ENCODE peak calls at places on chromosomes 7 and 10, in eight cellular contexts. One of them, this sample, is unnamed.
A peak's percentile ranks its signal among the peaks of the same experiment; 100 is the strongest.

GRCh38 chr10:118151461-118151860 is 104.7 kb upstream of the RAB11FIP2 start:
- DNase-seq in naive thymus-derived CD8-positive, alpha-beta T cell: no peak
- DNase-seq in CD8-positive, alpha-beta memory T cell: no peak
- DNase-seq in skeletal muscle cell: no peak
- DNase-seq in GM12865: no peak
- DNase-seq in LNCaP clone FGC: no peak
- DNase-seq in HFF-Myc: no peak
- DNase-seq in T-helper 2 cell: no peak
- DNase-seq in this sample: no peak

GRCh38 chr10:25048463-25048862 is 32.1 kb downstream of the THNSL1 start:
- DNase-seq in naive thymus-derived CD8-positive, alpha-beta T cell: no peak
- DNase-seq in HFF-Myc: no peak
- DNase-seq in LNCaP clone FGC: no peak
- DNase-seq in T-helper 2 cell: no peak
- DNase-seq in skeletal muscle cell: no peak
- DNase-seq in GM12865: no peak
- DNase-seq in CD8-positive, alpha-beta memory T cell: no peak
- DNase-seq in this sample: no peak

GRCh38 chr10:96038476-96039387 is 4.7 kb upstream of the CCNJ start:
- DNase-seq in skeletal muscle cell: no peak
- DNase-seq in CD8-positive, alpha-beta memory T cell: no peak
- DNase-seq in T-helper 2 cell: no peak
- DNase-seq in naive thymus-derived CD8-positive, alpha-beta T cell: no peak
- DNase-seq in LNCaP clone FGC: no peak
- DNase-seq in GM12865: peak; percentile 9
- DNase-seq in HFF-Myc: no peak
- DNase-seq in this sample: no peak

GRCh38 chr7:143931739-143932138 is 3.3 kb upstream of the OR2F2 start:
- DNase-seq in T-helper 2 cell: peak; percentile 60
- DNase-seq in GM12865: no peak
- DNase-seq in LNCaP clone FGC: no peak
- DNase-seq in HFF-Myc: no peak
- DNase-seq in skeletal muscle cell: no peak
- DNase-seq in CD8-positive, alpha-beta memory T cell: no peak
- DNase-seq in naive thymus-derived CD8-positive, alpha-beta T cell: no peak
- DNase-seq in this sample: no peak

GRCh38 chr10:33066558-33067236 is 108.7 kb upstream of the ITGB1 start:
- DNase-seq in naive thymus-derived CD8-positive, alpha-beta T cell: no peak
- DNase-seq in LNCaP clone FGC: no peak
- DNase-seq in skeletal muscle cell: peak; percentile 38
- DNase-seq in HFF-Myc: no peak
- DNase-seq in GM12865: no peak
- DNase-seq in T-helper 2 cell: no peak
- DNase-seq in CD8-positive, alpha-beta memory T cell: no peak
- DNase-seq in this sample: no peak

GRCh38 chr10:137031-137430 is 1.8 kb downstream of the ZMYND11 start:
- DNase-seq in CD8-positive, alpha-beta memory T cell: peak; percentile 18
- DNase-seq in T-helper 2 cell: peak; percentile 70
- DNase-seq in GM12865: peak; percentile 63
- DNase-seq in naive thymus-derived CD8-positive, alpha-beta T cell: peak; percentile 30
- DNase-seq in skeletal muscle cell: no peak
- DNase-seq in LNCaP clone FGC: no peak
- DNase-seq in HFF-Myc: no peak
- DNase-seq in this sample: peak; percentile 37

GRCh38 chr7:76428868-76429805 is 4.4 kb downstream of the ZP3 start:
- DNase-seq in T-helper 2 cell: no peak
- DNase-seq in naive thymus-derived CD8-positive, alpha-beta T cell: no peak
- DNase-seq in HFF-Myc: peak; percentile 40
- DNase-seq in LNCaP clone FGC: no peak
- DNase-seq in GM12865: no peak
- DNase-seq in skeletal muscle cell: peak; percentile 39
- DNase-seq in CD8-positive, alpha-beta memory T cell: no peak
- DNase-seq in this sample: no peak

GRCh38 chr10:119670717-119671116 is 19.5 kb downstream of the BAG3 start:
- DNase-seq in T-helper 2 cell: no peak
- DNase-seq in LNCaP clone FGC: no peak
- DNase-seq in naive thymus-derived CD8-positive, alpha-beta T cell: no peak
- DNase-seq in HFF-Myc: no peak
- DNase-seq in skeletal muscle cell: no peak
- DNase-seq in GM12865: no peak
- DNase-seq in CD8-positive, alpha-beta memory T cell: no peak
- DNase-seq in this sample: no peak

GRCh38 chr7:2313450-2314208 is 612 bp downstream of the SNX8 start:
- DNase-seq in skeletal muscle cell: no peak
- DNase-seq in naive thymus-derived CD8-positive, alpha-beta T cell: no peak
- DNase-seq in GM12865: peak; percentile 63
- DNase-seq in HFF-Myc: no peak
- DNase-seq in LNCaP clone FGC: no peak
- DNase-seq in CD8-positive, alpha-beta memory T cell: no peak
- DNase-seq in T-helper 2 cell: peak; percentile 25
- DNase-seq in this sample: no peak

GRCh38 chr10:132541129-132541528 is 3.5 kb downstream of the INPP5A start:
- DNase-seq in HFF-Myc: no peak
- DNase-seq in naive thymus-derived CD8-positive, alpha-beta T cell: no peak
- DNase-seq in GM12865: no peak
- DNase-seq in CD8-positive, alpha-beta memory T cell: no peak
- DNase-seq in skeletal muscle cell: no peak
- DNase-seq in T-helper 2 cell: no peak
- DNase-seq in LNCaP clone FGC: no peak
- DNase-seq in this sample: no peak

GRCh38 chr7:80711521-80711920 is 73.1 kb downstream of the CD36 start:
- DNase-seq in T-helper 2 cell: no peak
- DNase-seq in CD8-positive, alpha-beta memory T cell: no peak
- DNase-seq in GM12865: no peak
- DNase-seq in LNCaP clone FGC: no peak
- DNase-seq in skeletal muscle cell: peak; percentile 56
- DNase-seq in naive thymus-derived CD8-positive, alpha-beta T cell: no peak
- DNase-seq in HFF-Myc: no peak
- DNase-seq in this sample: no peak

GRCh38 chr7:92987095-92987494 is 130.7 kb downstream of the SAMD9 start:
- DNase-seq in CD8-positive, alpha-beta memory T cell: no peak
- DNase-seq in T-helper 2 cell: no peak
- DNase-seq in naive thymus-derived CD8-positive, alpha-beta T cell: no peak
- DNase-seq in HFF-Myc: no peak
- DNase-seq in skeletal muscle cell: peak; percentile 47
- DNase-seq in LNCaP clone FGC: no peak
- DNase-seq in GM12865: no peak
- DNase-seq in this sample: no peak

GRCh38 chr10:51832652-51833383 is 133.4 kb upstream of the CSTF2T start:
- DNase-seq in naive thymus-derived CD8-positive, alpha-beta T cell: no peak
- DNase-seq in LNCaP clone FGC: no peak
- DNase-seq in GM12865: peak; percentile 21
- DNase-seq in CD8-positive, alpha-beta memory T cell: no peak
- DNase-seq in skeletal muscle cell: peak; percentile 63
- DNase-seq in T-helper 2 cell: peak; percentile 65
- DNase-seq in HFF-Myc: peak; percentile 6
- DNase-seq in this sample: no peak

GRCh38 chr10:103545771-103546281 is 52.3 kb downstream of the NEURL1 start:
- DNase-seq in T-helper 2 cell: no peak
- DNase-seq in HFF-Myc: no peak
- DNase-seq in naive thymus-derived CD8-positive, alpha-beta T cell: no peak
- DNase-seq in skeletal muscle cell: no peak
- DNase-seq in GM12865: no peak
- DNase-seq in LNCaP clone FGC: no peak
- DNase-seq in CD8-positive, alpha-beta memory T cell: no peak
- DNase-seq in this sample: no peak

GRCh38 chr7:15854841-15855576 is 168.5 kb upstream of the MEOX2 start:
- DNase-seq in HFF-Myc: no peak
- DNase-seq in LNCaP clone FGC: no peak
- DNase-seq in T-helper 2 cell: no peak
- DNase-seq in CD8-positive, alpha-beta memory T cell: no peak
- DNase-seq in GM12865: no peak
- DNase-seq in skeletal muscle cell: no peak
- DNase-seq in naive thymus-derived CD8-positive, alpha-beta T cell: no peak
- DNase-seq in this sample: no peak

GRCh38 chr7:8176370-8177081 is 85.4 kb downstream of the ICA1 start:
- DNase-seq in CD8-positive, alpha-beta memory T cell: peak; percentile 28
- DNase-seq in LNCaP clone FGC: no peak
- DNase-seq in skeletal muscle cell: no peak
- DNase-seq in naive thymus-derived CD8-positive, alpha-beta T cell: peak; percentile 36
- DNase-seq in HFF-Myc: no peak
- DNase-seq in GM12865: peak; percentile 94
- DNase-seq in T-helper 2 cell: peak; percentile 98
- DNase-seq in this sample: peak; percentile 46

GRCh38 chr10:18140149-18140956 is at the start of gene CACNB2:
- DNase-seq in T-helper 2 cell: peak; percentile 15
- DNase-seq in HFF-Myc: no peak
- DNase-seq in CD8-positive, alpha-beta memory T cell: no peak
- DNase-seq in naive thymus-derived CD8-positive, alpha-beta T cell: no peak
- DNase-seq in GM12865: no peak
- DNase-seq in skeletal muscle cell: no peak
- DNase-seq in LNCaP clone FGC: peak; percentile 17
- DNase-seq in this sample: no peak

GRCh38 chr7:638256-639011 is 88.1 kb upstream of the DNAAF5 start:
- DNase-seq in skeletal muscle cell: no peak
- DNase-seq in GM12865: no peak
- DNase-seq in LNCaP clone FGC: no peak
- DNase-seq in T-helper 2 cell: no peak
- DNase-seq in naive thymus-derived CD8-positive, alpha-beta T cell: no peak
- DNase-seq in CD8-positive, alpha-beta memory T cell: no peak
- DNase-seq in HFF-Myc: no peak
- DNase-seq in this sample: no peak

GRCh38 chr7:106285801-106286492 is 1.2 kb upstream of the NAMPT start:
- DNase-seq in CD8-positive, alpha-beta memory T cell: no peak
- DNase-seq in naive thymus-derived CD8-positive, alpha-beta T cell: no peak
- DNase-seq in HFF-Myc: no peak
- DNase-seq in LNCaP clone FGC: no peak
- DNase-seq in T-helper 2 cell: peak; percentile 89
- DNase-seq in GM12865: peak; percentile 93
- DNase-seq in skeletal muscle cell: no peak
- DNase-seq in this sample: no peak

GRCh38 chr10:3417096-3417495 is 244.5 kb upstream of the PITRM1 start:
- DNase-seq in naive thymus-derived CD8-positive, alpha-beta T cell: no peak
- DNase-seq in CD8-positive, alpha-beta memory T cell: no peak
- DNase-seq in LNCaP clone FGC: no peak
- DNase-seq in GM12865: no peak
- DNase-seq in T-helper 2 cell: no peak
- DNase-seq in skeletal muscle cell: no peak
- DNase-seq in HFF-Myc: no peak
- DNase-seq in this sample: no peak

GRCh38 chr7:4880218-4880617 is 3.3 kb downstream of the RADIL start:
- DNase-seq in naive thymus-derived CD8-positive, alpha-beta T cell: no peak
- DNase-seq in CD8-positive, alpha-beta memory T cell: no peak
- DNase-seq in T-helper 2 cell: no peak
- DNase-seq in HFF-Myc: no peak
- DNase-seq in skeletal muscle cell: no peak
- DNase-seq in LNCaP clone FGC: no peak
- DNase-seq in GM12865: no peak
- DNase-seq in this sample: no peak

GRCh38 chr7:99374121-99375064 is at the start of gene ARPC1B:
- DNase-seq in HFF-Myc: no peak
- DNase-seq in CD8-positive, alpha-beta memory T cell: peak; percentile 80
- DNase-seq in LNCaP clone FGC: no peak
- DNase-seq in skeletal muscle cell: no peak
- DNase-seq in T-helper 2 cell: peak; percentile 95
- DNase-seq in GM12865: peak; percentile 93
- DNase-seq in naive thymus-derived CD8-positive, alpha-beta T cell: peak; percentile 87
- DNase-seq in this sample: peak; percentile 69

GRCh38 chr7:112009081-112009480 is 197.1 kb downstream of the DOCK4 start:
- DNase-seq in naive thymus-derived CD8-positive, alpha-beta T cell: no peak
- DNase-seq in GM12865: peak; percentile 26
- DNase-seq in T-helper 2 cell: peak; percentile 11
- DNase-seq in CD8-positive, alpha-beta memory T cell: no peak
- DNase-seq in skeletal muscle cell: peak; percentile 26
- DNase-seq in HFF-Myc: peak; percentile 37
- DNase-seq in LNCaP clone FGC: no peak
- DNase-seq in this sample: no peak

GRCh38 chr10:8151086-8151485 is 96.6 kb downstream of the GATA3 start:
- DNase-seq in naive thymus-derived CD8-positive, alpha-beta T cell: no peak
- DNase-seq in GM12865: no peak
- DNase-seq in skeletal muscle cell: no peak
- DNase-seq in HFF-Myc: no peak
- DNase-seq in T-helper 2 cell: no peak
- DNase-seq in LNCaP clone FGC: no peak
- DNase-seq in CD8-positive, alpha-beta memory T cell: no peak
- DNase-seq in this sample: no peak

GRCh38 chr7:112001089-112001826 is 204.9 kb downstream of the DOCK4 start:
- DNase-seq in skeletal muscle cell: peak; percentile 51
- DNase-seq in GM12865: no peak
- DNase-seq in T-helper 2 cell: no peak
- DNase-seq in CD8-positive, alpha-beta memory T cell: no peak
- DNase-seq in HFF-Myc: peak; percentile 5
- DNase-seq in LNCaP clone FGC: no peak
- DNase-seq in naive thymus-derived CD8-positive, alpha-beta T cell: no peak
- DNase-seq in this sample: no peak

GRCh38 chr10:71076473-71077142 is 135.8 kb upstream of the UNC5B start:
- DNase-seq in CD8-positive, alpha-beta memory T cell: no peak
- DNase-seq in naive thymus-derived CD8-positive, alpha-beta T cell: no peak
- DNase-seq in GM12865: no peak
- DNase-seq in T-helper 2 cell: no peak
- DNase-seq in HFF-Myc: no peak
- DNase-seq in skeletal muscle cell: no peak
- DNase-seq in LNCaP clone FGC: no peak
- DNase-seq in this sample: no peak

GRCh38 chr7:18684899-18685298 is 189.3 kb downstream of the HDAC9 start:
- DNase-seq in LNCaP clone FGC: no peak
- DNase-seq in GM12865: no peak
- DNase-seq in skeletal muscle cell: no peak
- DNase-seq in naive thymus-derived CD8-positive, alpha-beta T cell: no peak
- DNase-seq in CD8-positive, alpha-beta memory T cell: no peak
- DNase-seq in T-helper 2 cell: no peak
- DNase-seq in HFF-Myc: no peak
- DNase-seq in this sample: no peak

GRCh38 chr7:141715794-141716689 is 7.9 kb downstream of the WEE2 start:
- DNase-seq in naive thymus-derived CD8-positive, alpha-beta T cell: no peak
- DNase-seq in HFF-Myc: no peak
- DNase-seq in LNCaP clone FGC: no peak
- DNase-seq in skeletal muscle cell: no peak
- DNase-seq in GM12865: no peak
- DNase-seq in CD8-positive, alpha-beta memory T cell: no peak
- DNase-seq in T-helper 2 cell: no peak
- DNase-seq in this sample: no peak

GRCh38 chr7:126185959-126186580 is 1066.7 kb downstream of the GRM8 start:
- DNase-seq in LNCaP clone FGC: no peak
- DNase-seq in T-helper 2 cell: no peak
- DNase-seq in CD8-positive, alpha-beta memory T cell: no peak
- DNase-seq in skeletal muscle cell: no peak
- DNase-seq in HFF-Myc: no peak
- DNase-seq in GM12865: no peak
- DNase-seq in naive thymus-derived CD8-positive, alpha-beta T cell: no peak
- DNase-seq in this sample: no peak

GRCh38 chr7:70182516-70182915 is 584.2 kb downstream of the AUTS2 start:
- DNase-seq in naive thymus-derived CD8-positive, alpha-beta T cell: no peak
- DNase-seq in skeletal muscle cell: no peak
- DNase-seq in GM12865: no peak
- DNase-seq in HFF-Myc: no peak
- DNase-seq in LNCaP clone FGC: no peak
- DNase-seq in CD8-positive, alpha-beta memory T cell: no peak
- DNase-seq in T-helper 2 cell: no peak
- DNase-seq in this sample: no peak

GRCh38 chr10:90481326-90481923 is 376.4 kb downstream of the HTR7 start:
- DNase-seq in HFF-Myc: no peak
- DNase-seq in naive thymus-derived CD8-positive, alpha-beta T cell: no peak
- DNase-seq in CD8-positive, alpha-beta memory T cell: no peak
- DNase-seq in LNCaP clone FGC: no peak
- DNase-seq in T-helper 2 cell: no peak
- DNase-seq in GM12865: no peak
- DNase-seq in skeletal muscle cell: no peak
- DNase-seq in this sample: no peak

GRCh38 chr10:49408437-49409306 is 12.8 kb upstream of the DRGX start:
- DNase-seq in T-helper 2 cell: peak; percentile 28
- DNase-seq in LNCaP clone FGC: no peak
- DNase-seq in CD8-positive, alpha-beta memory T cell: no peak
- DNase-seq in HFF-Myc: no peak
- DNase-seq in GM12865: peak; percentile 39
- DNase-seq in skeletal muscle cell: no peak
- DNase-seq in naive thymus-derived CD8-positive, alpha-beta T cell: no peak
- DNase-seq in this sample: no peak

GRCh38 chr10:23643396-23643795 is 204.5 kb downstream of the OTUD1 start:
- DNase-seq in HFF-Myc: no peak
- DNase-seq in T-helper 2 cell: no peak
- DNase-seq in naive thymus-derived CD8-positive, alpha-beta T cell: no peak
- DNase-seq in skeletal muscle cell: no peak
- DNase-seq in GM12865: no peak
- DNase-seq in LNCaP clone FGC: no peak
- DNase-seq in CD8-positive, alpha-beta memory T cell: no peak
- DNase-seq in this sample: no peak

GRCh38 chr10:95628786-95629185 is 27.7 kb downstream of the ALDH18A1 start:
- DNase-seq in naive thymus-derived CD8-positive, alpha-beta T cell: no peak
- DNase-seq in skeletal muscle cell: no peak
- DNase-seq in HFF-Myc: no peak
- DNase-seq in CD8-positive, alpha-beta memory T cell: no peak
- DNase-seq in LNCaP clone FGC: no peak
- DNase-seq in T-helper 2 cell: no peak
- DNase-seq in GM12865: no peak
- DNase-seq in this sample: no peak

This sample was measured in memory B cell.